ENCODE peak calls at places on chromosomes 5 and 9, in nine cellular contexts. One of them, this sample, is unnamed.

GRCh38 chr9:108743901-108744371 is 111.8 kb downstream of the ACTL7B start:
- DNase-seq in psoas muscle: no peak
- DNase-seq in prostate gland: peak; percentile 41
- DNase-seq in mucosa of gallbladder: no peak
- DNase-seq in CD8-positive, alpha-beta T cell: no peak
- DNase-seq in lower lobe of right lung: no peak
- DNase-seq in OCI-LY7: no peak
- DNase-seq in pulmonary artery endothelial cell: no peak
- DNase-seq in omental fat pad: no peak
- DNase-seq in this sample: peak; percentile 57

GRCh38 chr5:64811050-64811640 is 42.4 kb downstream of the CWC27 start:
- DNase-seq in prostate gland: no peak
- DNase-seq in OCI-LY7: peak; percentile 65
- DNase-seq in pulmonary artery endothelial cell: no peak
- DNase-seq in mucosa of gallbladder: peak; percentile 11
- DNase-seq in CD8-positive, alpha-beta T cell: no peak
- DNase-seq in omental fat pad: no peak
- DNase-seq in psoas muscle: no peak
- DNase-seq in lower lobe of right lung: no peak
- DNase-seq in this sample: peak; percentile 62

GRCh38 chr5:122896598-122897282 is 51.3 kb downstream of the SNX24 start:
- DNase-seq in OCI-LY7: peak; percentile 4
- DNase-seq in prostate gland: no peak
- DNase-seq in mucosa of gallbladder: no peak
- DNase-seq in pulmonary artery endothelial cell: no peak
- DNase-seq in psoas muscle: no peak
- DNase-seq in lower lobe of right lung: no peak
- DNase-seq in CD8-positive, alpha-beta T cell: no peak
- DNase-seq in omental fat pad: no peak
- DNase-seq in this sample: peak; percentile 28

GRCh38 chr5:179401-179800 is 11.9 kb upstream of the LRRC14B start:
- DNase-seq in pulmonary artery endothelial cell: no peak
- DNase-seq in psoas muscle: no peak
- DNase-seq in omental fat pad: no peak
- DNase-seq in mucosa of gallbladder: no peak
- DNase-seq in CD8-positive, alpha-beta T cell: no peak
- DNase-seq in OCI-LY7: no peak
- DNase-seq in prostate gland: no peak
- DNase-seq in lower lobe of right lung: no peak
- DNase-seq in this sample: no peak

GRCh38 chr5:171365351-171365750 is 22.3 kb upstream of the NPM1 start:
- DNase-seq in prostate gland: no peak
- DNase-seq in OCI-LY7: peak; percentile 16
- DNase-seq in psoas muscle: no peak
- DNase-seq in mucosa of gallbladder: no peak
- DNase-seq in CD8-positive, alpha-beta T cell: no peak
- DNase-seq in lower lobe of right lung: no peak
- DNase-seq in omental fat pad: no peak
- DNase-seq in pulmonary artery endothelial cell: no peak
- DNase-seq in this sample: no peak

GRCh38 chr9:108617661-108618060 is 238.1 kb downstream of the ACTL7B start:
- DNase-seq in prostate gland: no peak
- DNase-seq in CD8-positive, alpha-beta T cell: no peak
- DNase-seq in psoas muscle: no peak
- DNase-seq in pulmonary artery endothelial cell: no peak
- DNase-seq in lower lobe of right lung: no peak
- DNase-seq in OCI-LY7: no peak
- DNase-seq in mucosa of gallbladder: no peak
- DNase-seq in omental fat pad: no peak
- DNase-seq in this sample: no peak

GRCh38 chr9:128438343-128439109 is 17.3 kb upstream of the ODF2 start:
- DNase-seq in omental fat pad: peak; percentile 93
- DNase-seq in psoas muscle: peak; percentile 93
- DNase-seq in OCI-LY7: peak; percentile 86
- DNase-seq in lower lobe of right lung: peak; percentile 90
- DNase-seq in pulmonary artery endothelial cell: peak; percentile 58
- DNase-seq in mucosa of gallbladder: peak; percentile 87
- DNase-seq in CD8-positive, alpha-beta T cell: peak; percentile 76
- DNase-seq in prostate gland: peak; percentile 72
- DNase-seq in this sample: peak; percentile 87

GRCh38 chr9:76905984-76906861 is at the start of gene PRUNE2:
- DNase-seq in lower lobe of right lung: peak; percentile 76
- DNase-seq in OCI-LY7: no peak
- DNase-seq in omental fat pad: peak; percentile 32
- DNase-seq in mucosa of gallbladder: peak; percentile 73
- DNase-seq in psoas muscle: peak; percentile 68
- DNase-seq in CD8-positive, alpha-beta T cell: no peak
- DNase-seq in prostate gland: peak; percentile 55
- DNase-seq in pulmonary artery endothelial cell: peak; percentile 3
- DNase-seq in this sample: peak; percentile 97

GRCh38 chr5:32779754-32780415 is 68.8 kb downstream of the NPR3 start:
- DNase-seq in prostate gland: no peak
- DNase-seq in CD8-positive, alpha-beta T cell: no peak
- DNase-seq in lower lobe of right lung: no peak
- DNase-seq in OCI-LY7: no peak
- DNase-seq in pulmonary artery endothelial cell: no peak
- DNase-seq in psoas muscle: no peak
- DNase-seq in omental fat pad: no peak
- DNase-seq in mucosa of gallbladder: no peak
- DNase-seq in this sample: peak; percentile 33

GRCh38 chr9:108836771-108837170 is 19.0 kb downstream of the ACTL7B start:
- DNase-seq in pulmonary artery endothelial cell: no peak
- DNase-seq in omental fat pad: no peak
- DNase-seq in OCI-LY7: no peak
- DNase-seq in prostate gland: no peak
- DNase-seq in lower lobe of right lung: no peak
- DNase-seq in psoas muscle: no peak
- DNase-seq in mucosa of gallbladder: no peak
- DNase-seq in CD8-positive, alpha-beta T cell: no peak
- DNase-seq in this sample: peak; percentile 44

GRCh38 chr5:125812631-125813030 is 610.6 kb upstream of the GRAMD2B start:
- DNase-seq in CD8-positive, alpha-beta T cell: no peak
- DNase-seq in omental fat pad: no peak
- DNase-seq in lower lobe of right lung: no peak
- DNase-seq in psoas muscle: no peak
- DNase-seq in prostate gland: no peak
- DNase-seq in pulmonary artery endothelial cell: no peak
- DNase-seq in mucosa of gallbladder: no peak
- DNase-seq in OCI-LY7: no peak
- DNase-seq in this sample: no peak

GRCh38 chr5:38556115-38556598 is 289 bp downstream of the LIFR start:
- DNase-seq in pulmonary artery endothelial cell: no peak
- DNase-seq in prostate gland: no peak
- DNase-seq in OCI-LY7: no peak
- DNase-seq in psoas muscle: peak; percentile 68
- DNase-seq in CD8-positive, alpha-beta T cell: no peak
- DNase-seq in omental fat pad: no peak
- DNase-seq in mucosa of gallbladder: no peak
- DNase-seq in lower lobe of right lung: no peak
- DNase-seq in this sample: no peak

This sample was measured in astrocyte of the hippocampus.